ENCODE peak calls at places on chromosome 1, in seven cellular contexts. R, J, V, Q, B, P and M are unnamed samples.

GRCh38 chr1:226310637-226311195 is 1.8 kb upstream of the LIN9 start:
- DNase-seq in R (no peak), J (no peak), V (no peak), Q (no peak), B (peak; percentile 47), P (no peak), M (no peak)

GRCh38 chr1:218538341-218538740 is 193.2 kb downstream of the TGFB2 start:
- DNase-seq in R (no peak), J (no peak), V (no peak), Q (no peak), B (no peak), P (no peak), M (no peak)

GRCh38 chr1:11337536-11338350 is 64.7 kb downstream of the UBIAD1 start:
- DNase-seq in R (peak; percentile 21), J (peak; percentile 33), V (peak; percentile 61), Q (peak; percentile 63), B (no peak), P (peak; percentile 43), M (no peak)

GRCh38 chr1:172390620-172391491 is 29.6 kb upstream of the C1orf105 start:
- DNase-seq in R (peak; percentile 26), J (no peak), V (peak; percentile 37), Q (no peak), B (no peak), P (no peak), M (no peak)

GRCh38 chr1:2972011-2972878 is 49.0 kb upstream of the ACTRT2 start:
- DNase-seq in R (no peak), J (peak; percentile 6), V (peak; percentile 8), Q (no peak), B (no peak), P (no peak), M (peak; percentile 70)

GRCh38 chr1:209456878-209457277 is 126.6 kb upstream of the CAMK1G start:
- DNase-seq in R (no peak), J (no peak), V (no peak), Q (no peak), B (no peak), P (no peak), M (no peak)

GRCh38 chr1:203823306-203823705 is 27.9 kb downstream of the ZBED6 start:
- DNase-seq in R (no peak), J (no peak), V (no peak), Q (no peak), B (no peak), P (no peak), M (no peak)

GRCh38 chr1:53585116-53585515 is 125.9 kb downstream of the DMRTB1 start:
- DNase-seq in R (no peak), J (no peak), V (no peak), Q (no peak), B (no peak), P (no peak), M (no peak)

GRCh38 chr1:223102797-223103533 is 40.1 kb downstream of the TLR5 start:
- DNase-seq in R (peak; percentile 68), J (no peak), V (peak; percentile 30), Q (peak; percentile 84), B (no peak), P (peak; percentile 44), M (no peak)

GRCh38 chr1:160544647-160545046 is 21.6 kb upstream of the SLAMF6 start:
- DNase-seq in R (no peak), J (no peak), V (no peak), Q (no peak), B (no peak), P (no peak), M (no peak)

GRCh38 chr1:52702886-52703787 is 5.0 kb upstream of the COA7 start:
- DNase-seq in R (peak; percentile 92), J (peak; percentile 90), V (peak; percentile 95), Q (peak; percentile 94), B (peak; percentile 72), P (peak; percentile 88), M (peak; percentile 94)

GRCh38 chr1:61058477-61059245 is 23.7 kb upstream of the NFIA start:
- DNase-seq in R (no peak), J (no peak), V (no peak), Q (no peak), B (peak; percentile 78), P (no peak), M (no peak)

GRCh38 chr1:187641015-187641414 is 812.3 kb downstream of the PLA2G4A start:
- DNase-seq in R (no peak), J (no peak), V (no peak), Q (no peak), B (no peak), P (no peak), M (no peak)

GRCh38 chr1:1431845-1432565 is 3.5 kb upstream of the VWA1 start:
- DNase-seq in R (peak; percentile 61), J (peak; percentile 63), V (no peak), Q (peak; percentile 48), B (peak; percentile 74), P (peak; percentile 75), M (peak; percentile 84)

GRCh38 chr1:76419603-76420002 is 345.1 kb downstream of the ST6GALNAC3 start:
- DNase-seq in R (no peak), J (no peak), V (no peak), Q (no peak), B (no peak), P (no peak), M (no peak)

GRCh38 chr1:103561612-103562395 is 9.6 kb upstream of the AMY2B start:
- DNase-seq in R (no peak), J (no peak), V (no peak), Q (no peak), B (no peak), P (no peak), M (no peak)

GRCh38 chr1:86191958-86192357 is 35.4 kb upstream of the COL24A1 start:
- DNase-seq in R (no peak), J (no peak), V (no peak), Q (no peak), B (no peak), P (no peak), M (no peak)

GRCh38 chr1:182641561-182641960 is 37.4 kb upstream of the RGS16 start:
- DNase-seq in R (no peak), J (no peak), V (no peak), Q (no peak), B (no peak), P (no peak), M (no peak)

GRCh38 chr1:24769656-24770651 is 24.7 kb downstream of the CLIC4 start:
- DNase-seq in R (no peak), J (no peak), V (no peak), Q (no peak), B (peak; percentile 63), P (no peak), M (no peak)

GRCh38 chr1:6148497-6149241 is 31.5 kb downstream of the CHD5 start:
- DNase-seq in R (no peak), J (peak; percentile 25), V (peak; percentile 58), Q (peak; percentile 71), B (no peak), P (peak; percentile 35), M (peak; percentile 61)

GRCh38 chr1:150619576-150620509 is 9.6 kb downstream of the ENSA start:
- DNase-seq in R (peak; percentile 50), J (no peak), V (peak; percentile 54), Q (peak; percentile 65), B (peak; percentile 54), P (no peak), M (no peak)

GRCh38 chr1:150876111-150876434 is 326 bp downstream of the ARNT start:
- DNase-seq in R (no peak), J (no peak), V (peak; percentile 71), Q (no peak), B (peak; percentile 37), P (no peak), M (no peak)

GRCh38 chr1:19341201-19342076 is 29.3 kb downstream of the SLC66A1 start:
- DNase-seq in R (peak; percentile 57), J (peak; percentile 85), V (peak; percentile 86), Q (peak; percentile 79), B (peak; percentile 47), P (peak; percentile 55), M (peak; percentile 82)

GRCh38 chr1:78880223-78880622 is 126.3 kb downstream of the ADGRL4 start:
- DNase-seq in R (no peak), J (no peak), V (no peak), Q (no peak), B (no peak), P (no peak), M (no peak)

GRCh38 chr1:78887459-78887858 is 119.1 kb downstream of the ADGRL4 start:
- DNase-seq in R (no peak), J (no peak), V (no peak), Q (no peak), B (no peak), P (no peak), M (no peak)

GRCh38 chr1:78884685-78885452 is 121.7 kb downstream of the ADGRL4 start:
- DNase-seq in R (no peak), J (no peak), V (no peak), Q (no peak), B (no peak), P (no peak), M (no peak)
- H3K27ac ChIP-seq in R (no peak overlapping the region), J (no peak overlapping the region), V (no peak overlapping the region), Q (no peak overlapping the region), B (no peak overlapping the region), P (no peak overlapping the region), M (no peak overlapping the region)

DNA sequence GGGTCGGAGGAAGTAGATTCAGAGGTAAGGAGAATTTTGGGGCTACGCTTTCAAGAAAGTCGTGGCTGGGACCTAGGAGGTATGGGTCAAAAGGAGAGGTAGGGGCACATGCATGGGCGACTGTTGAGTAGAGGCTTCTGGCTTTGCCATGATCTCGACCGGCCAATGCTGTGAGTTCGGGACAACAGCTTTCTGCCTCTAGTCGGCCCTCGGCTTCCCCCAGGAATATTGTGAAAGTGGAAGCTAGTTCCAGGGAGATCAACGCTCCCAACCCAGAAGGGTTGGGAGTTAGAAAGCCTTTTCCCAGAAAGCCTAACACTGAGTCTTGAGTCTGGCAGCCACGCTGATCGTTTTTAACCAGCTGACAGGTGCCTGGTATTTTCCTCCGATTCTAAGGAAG is 69.0 kb downstream of the ZNF678 start:
- DNase-seq in R (no peak), J (no peak), V (no peak), Q (no peak), B (no peak), P (no peak), M (no peak)
- H3K9me3 ChIP-seq in R (peaks cover 12% of the 10 kb centered on the region), J (no peaks in the 10 kb centered on the region), V (no peaks in the 10 kb centered on the region), Q (no peaks in the 10 kb centered on the region), B (peaks cover 4% of the 10 kb centered on the region), P (peaks cover 98% of the 10 kb centered on the region), M (peaks cover 35% of the 10 kb centered on the region)

GRCh38 chr1:156885904-156886355 is 7.6 kb upstream of the PEAR1 start:
- DNase-seq in R (no peak), J (no peak), V (no peak), Q (no peak), B (no peak), P (no peak), M (no peak)
- H3K27me3 ChIP-seq in R (peaks cover 6% of the 10 kb centered on the region), J (no peaks in the 10 kb centered on the region), V (no peaks in the 10 kb centered on the region), Q (no peaks in the 10 kb centered on the region), B (peaks cover 27% of the 10 kb centered on the region), P (peaks cover 66% of the 10 kb centered on the region), M (no peaks in the 10 kb centered on the region)

DNA sequence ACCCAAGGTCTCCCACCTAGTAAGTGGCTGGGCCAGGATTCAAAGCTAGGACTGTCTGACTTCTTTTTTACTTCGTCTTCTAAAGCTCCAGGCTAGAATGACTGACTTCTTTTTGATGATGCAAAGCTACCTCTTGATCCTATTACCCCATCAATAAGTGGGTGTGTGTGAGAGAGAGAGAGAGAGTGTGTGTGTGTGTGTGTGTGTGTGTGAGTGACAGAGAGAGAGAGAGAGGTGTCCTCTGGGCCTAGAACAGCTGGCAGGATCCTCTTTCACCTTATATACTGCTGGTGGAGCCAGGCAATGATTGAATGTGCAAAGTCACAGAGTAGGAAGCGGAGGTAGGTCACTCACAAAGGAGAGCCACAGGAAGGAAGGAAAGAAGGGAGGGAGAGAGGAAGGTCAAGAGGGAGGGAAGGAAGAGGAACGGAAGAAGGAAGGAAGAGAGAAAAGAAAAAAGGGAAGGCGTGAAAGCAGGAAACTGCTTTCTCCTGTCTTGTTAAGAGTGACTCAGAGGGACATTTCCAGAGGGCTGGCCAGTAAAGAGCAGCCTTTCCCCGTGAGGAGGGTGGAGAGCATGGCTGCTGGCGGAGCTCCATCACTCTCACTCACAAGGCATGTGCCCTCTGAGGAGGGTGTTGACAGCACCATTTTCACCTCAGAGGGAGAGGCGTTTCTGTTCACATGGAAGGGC is 68.9 kb downstream of the CDC7 start:
- DNase-seq in R (peak; percentile 85), J (peak; percentile 67), V (peak; percentile 32), Q (peak; percentile 32), B (peak; percentile 89), P (peak; percentile 86), M (peak; percentile 94)
- H3K27ac ChIP-seq in R (peak overlapping the region; percentile 79), J (no peak overlapping the region), V (no peak overlapping the region), Q (no peak overlapping the region), B (peak overlapping the region; percentile 57), P (peak overlapping the region; percentile 88), M (no peak overlapping the region)